ENCODE peak calls at places on chromosome 4, in four cellular contexts. One of them, this sample, is unnamed.

GRCh38 chr4:1727117-1728031 is 6.1 kb downstream of the TACC3 start:
- DNase-seq in HL-60: peak; percentile 88
- DNase-seq in lower lobe of right lung: peak; percentile 82
- DNase-seq in fibroblast of the conjunctiva: no peak
- DNase-seq in this sample: peak; percentile 57

GRCh38 chr4:23818097-23818648 is 71.7 kb downstream of the PPARGC1A start:
- DNase-seq in lower lobe of right lung: no peak
- DNase-seq in HL-60: no peak
- DNase-seq in fibroblast of the conjunctiva: no peak
- DNase-seq in this sample: no peak

GRCh38 chr4:3299122-3299521 is 6.3 kb downstream of the RGS12 start:
- DNase-seq in lower lobe of right lung: no peak
- DNase-seq in fibroblast of the conjunctiva: no peak
- DNase-seq in HL-60: no peak
- DNase-seq in this sample: no peak

GRCh38 chr4:74531952-74532794 is 87.2 kb downstream of the AREG start:
- DNase-seq in HL-60: peak; percentile 53
- DNase-seq in lower lobe of right lung: no peak
- DNase-seq in fibroblast of the conjunctiva: peak; percentile 97
- DNase-seq in this sample: no peak

GRCh38 chr4:78764498-78764961 is 11.6 kb upstream of the BMP2K start:
- DNase-seq in lower lobe of right lung: no peak
- DNase-seq in fibroblast of the conjunctiva: peak; percentile 49
- DNase-seq in HL-60: no peak
- DNase-seq in this sample: no peak

GRCh38 chr4:106773106-106773905 is 262.8 kb downstream of the DKK2 start:
- DNase-seq in fibroblast of the conjunctiva: no peak
- DNase-seq in HL-60: no peak
- DNase-seq in lower lobe of right lung: no peak
- DNase-seq in this sample: no peak

GRCh38 chr4:169658196-169658595 is 37.8 kb downstream of the CLCN3 start:
- DNase-seq in HL-60: no peak
- DNase-seq in fibroblast of the conjunctiva: no peak
- DNase-seq in lower lobe of right lung: no peak
- DNase-seq in this sample: no peak

GRCh38 chr4:71026086-71026485 is 32.6 kb downstream of the DCK start:
- DNase-seq in lower lobe of right lung: no peak
- DNase-seq in HL-60: no peak
- DNase-seq in fibroblast of the conjunctiva: peak; percentile 53
- DNase-seq in this sample: peak; percentile 26

GRCh38 chr4:119693127-119693526 is 64.5 kb upstream of the PDE5A start:
- DNase-seq in HL-60: no peak
- DNase-seq in fibroblast of the conjunctiva: no peak
- DNase-seq in lower lobe of right lung: no peak
- DNase-seq in this sample: no peak

GRCh38 chr4:73080789-73081188 is 11.3 kb upstream of the COX18 start:
- DNase-seq in fibroblast of the conjunctiva: no peak
- DNase-seq in HL-60: no peak
- DNase-seq in lower lobe of right lung: no peak
- DNase-seq in this sample: no peak

GRCh38 chr4:1300466-1301455 is 11.1 kb downstream of the MAEA start:
- DNase-seq in HL-60: peak; percentile 99
- DNase-seq in lower lobe of right lung: peak; percentile 88
- DNase-seq in fibroblast of the conjunctiva: peak; percentile 17
- DNase-seq in this sample: peak; percentile 22

GRCh38 chr4:15811703-15812325 is 33.7 kb downstream of the CD38 start:
- DNase-seq in HL-60: no peak
- DNase-seq in lower lobe of right lung: no peak
- DNase-seq in fibroblast of the conjunctiva: no peak
- DNase-seq in this sample: no peak

GRCh38 chr4:152187693-152188092 is 348.2 kb downstream of the FBXW7 start:
- DNase-seq in fibroblast of the conjunctiva: no peak
- DNase-seq in lower lobe of right lung: no peak
- DNase-seq in HL-60: no peak
- DNase-seq in this sample: no peak

GRCh38 chr4:124711469-124712416 is 789 bp downstream of the ANKRD50 start:
- DNase-seq in fibroblast of the conjunctiva: peak; percentile 68
- DNase-seq in lower lobe of right lung: peak; percentile 68
- DNase-seq in HL-60: peak; percentile 78
- DNase-seq in this sample: peak; percentile 54

GRCh38 chr4:6180841-6181631 is 19.3 kb downstream of the JAKMIP1 start:
- DNase-seq in fibroblast of the conjunctiva: no peak
- DNase-seq in lower lobe of right lung: no peak
- DNase-seq in HL-60: no peak
- DNase-seq in this sample: no peak

GRCh38 chr4:105619193-105619931 is 66.9 kb downstream of the ARHGEF38 start:
- DNase-seq in lower lobe of right lung: peak; percentile 88
- DNase-seq in fibroblast of the conjunctiva: no peak
- DNase-seq in HL-60: no peak
- DNase-seq in this sample: peak; percentile 97

GRCh38 chr4:78704981-78705757 is 71.0 kb upstream of the BMP2K start:
- DNase-seq in fibroblast of the conjunctiva: peak; percentile 86
- DNase-seq in HL-60: no peak
- DNase-seq in lower lobe of right lung: no peak
- DNase-seq in this sample: peak; percentile 5

GRCh38 chr4:8374851-8375649 is 65.5 kb downstream of the ACOX3 start:
- DNase-seq in lower lobe of right lung: peak; percentile 45
- DNase-seq in fibroblast of the conjunctiva: no peak
- DNase-seq in HL-60: no peak
- DNase-seq in this sample: no peak

GRCh38 chr4:13905543-13905942 is 278.0 kb upstream of the BOD1L1 start:
- DNase-seq in fibroblast of the conjunctiva: peak; percentile 66
- DNase-seq in lower lobe of right lung: no peak
- DNase-seq in HL-60: no peak
- DNase-seq in this sample: no peak

GRCh38 chr4:74005528-74005927 is 7.1 kb upstream of the CXCL5 start:
- DNase-seq in HL-60: no peak
- DNase-seq in fibroblast of the conjunctiva: no peak
- DNase-seq in lower lobe of right lung: no peak
- DNase-seq in this sample: no peak

GRCh38 chr4:89306486-89307184 is 965 bp downstream of the GPRIN3 start:
- DNase-seq in fibroblast of the conjunctiva: no peak
- DNase-seq in HL-60: no peak
- DNase-seq in lower lobe of right lung: no peak
- DNase-seq in this sample: no peak

GRCh38 chr4:3074846-3075651 is 568 bp downstream of the HTT start:
- DNase-seq in HL-60: peak; percentile 74
- DNase-seq in fibroblast of the conjunctiva: peak; percentile 17
- DNase-seq in lower lobe of right lung: peak; percentile 84
- DNase-seq in this sample: peak; percentile 58

GRCh38 chr4:76562161-76562560 is 127.1 kb downstream of the SHROOM3 start:
- DNase-seq in lower lobe of right lung: no peak
- DNase-seq in fibroblast of the conjunctiva: peak; percentile 34
- DNase-seq in HL-60: no peak
- DNase-seq in this sample: no peak

GRCh38 chr4:156109943-156110925 is 156.6 kb upstream of the CTSO start:
- DNase-seq in lower lobe of right lung: no peak
- DNase-seq in HL-60: peak; percentile 67
- DNase-seq in fibroblast of the conjunctiva: no peak
- DNase-seq in this sample: no peak

GRCh38 chr4:57078685-57079521 is 31.3 kb downstream of the IGFBP7 start:
- DNase-seq in HL-60: no peak
- DNase-seq in fibroblast of the conjunctiva: no peak
- DNase-seq in lower lobe of right lung: peak; percentile 58
- DNase-seq in this sample: peak; percentile 71

GRCh38 chr4:98210293-98210692 is 50.9 kb upstream of the RAP1GDS1 start:
- DNase-seq in fibroblast of the conjunctiva: no peak
- DNase-seq in HL-60: no peak
- DNase-seq in lower lobe of right lung: no peak
- DNase-seq in this sample: no peak

GRCh38 chr4:142815834-142816233 is 30.3 kb downstream of the INPP4B start:
- DNase-seq in fibroblast of the conjunctiva: peak; percentile 21
- DNase-seq in HL-60: no peak
- DNase-seq in lower lobe of right lung: no peak
- DNase-seq in this sample: no peak

GRCh38 chr4:151922306-151922705 is 161.5 kb upstream of the GATB start:
- DNase-seq in lower lobe of right lung: no peak
- DNase-seq in HL-60: no peak
- DNase-seq in fibroblast of the conjunctiva: no peak
- DNase-seq in this sample: no peak

GRCh38 chr4:89567936-89568335 is 260.3 kb upstream of the GPRIN3 start:
- DNase-seq in lower lobe of right lung: no peak
- DNase-seq in HL-60: no peak
- DNase-seq in fibroblast of the conjunctiva: no peak
- DNase-seq in this sample: no peak

GRCh38 chr4:13524504-13525243 is 19.6 kb downstream of the NKX3-2 start:
- DNase-seq in lower lobe of right lung: no peak
- DNase-seq in HL-60: no peak
- DNase-seq in fibroblast of the conjunctiva: no peak
- DNase-seq in this sample: no peak

GRCh38 chr4:177220376-177220775 is 89.3 kb upstream of the NEIL3 start:
- DNase-seq in fibroblast of the conjunctiva: no peak
- DNase-seq in HL-60: no peak
- DNase-seq in lower lobe of right lung: no peak
- DNase-seq in this sample: no peak

GRCh38 chr4:8162625-8163024 is 4.0 kb upstream of the ABLIM2 start:
- DNase-seq in HL-60: no peak
- DNase-seq in lower lobe of right lung: no peak
- DNase-seq in fibroblast of the conjunctiva: no peak
- DNase-seq in this sample: peak; percentile 81

GRCh38 chr4:83644677-83645639 is 109.0 kb downstream of the GPAT3 start:
- DNase-seq in fibroblast of the conjunctiva: peak; percentile 61
- DNase-seq in lower lobe of right lung: no peak
- DNase-seq in HL-60: peak; percentile 41
- DNase-seq in this sample: peak; percentile 21

GRCh38 chr4:76904646-76905190 is 6.8 kb upstream of the SOWAHB start:
- DNase-seq in fibroblast of the conjunctiva: no peak
- DNase-seq in HL-60: no peak
- DNase-seq in lower lobe of right lung: no peak
- DNase-seq in this sample: no peak

GRCh38 chr4:100189820-100190642 is at the start of gene DDIT4L:
- DNase-seq in lower lobe of right lung: peak; percentile 53
- DNase-seq in HL-60: peak; percentile 11
- DNase-seq in fibroblast of the conjunctiva: no peak
- DNase-seq in this sample: peak; percentile 39

GRCh38 chr4:112807999-112808398 is 171.1 kb downstream of the LARP7 start:
- DNase-seq in lower lobe of right lung: no peak
- DNase-seq in fibroblast of the conjunctiva: no peak
- DNase-seq in HL-60: peak; percentile 41
- DNase-seq in this sample: no peak

This sample was measured in thyroid gland.